ENCODE peak calls at places on chromosomes 16 and 17, in ten cellular contexts. A is body of pancreas, U is thoracic aorta, E is psoas muscle, I is brain microvascular endothelial cell, J is upper lobe of right lung, H is OCI-LY7, G is AG04449, T is AG04450, Z is stomach. S is an unnamed sample.

GRCh38 chr16:1794221-1794871 is 841 bp upstream of the IGFALS start:
- DNase-seq in A (peak), U (no peak), E (peak), I (no peak), J (peak), H (no peak), G (no peak), T (no peak), Z (peak), S (no peak)

GRCh38 chr16:80436510-80436909 is 104.3 kb upstream of the DYNLRB2 start:
- DNase-seq in A (no peak), U (no peak), E (no peak), I (no peak), J (no peak), H (no peak), G (no peak), T (no peak), Z (no peak), S (no peak)

GRCh38 chr16:71441348-71441781 is 489 bp downstream of the TLE7 start:
- DNase-seq in A (no peak), U (no peak), E (no peak), I (no peak), J (no peak), H (no peak), G (no peak), T (no peak), Z (no peak), S (no peak)

GRCh38 chr17:71055128-71055527 is 885.8 kb downstream of the KCNJ2 start:
- DNase-seq in A (no peak), U (no peak), E (no peak), I (peak), J (no peak), H (no peak), G (no peak), T (peak), Z (no peak), S (no peak)

GRCh38 chr17:44496815-44497214 is 6.4 kb downstream of the GPATCH8 start:
- DNase-seq in A (no peak), U (no peak), E (no peak), I (no peak), J (no peak), H (no peak), G (no peak), T (no peak), Z (no peak), S (no peak)

GRCh38 chr16:88999457-89000206 is 22.6 kb upstream of the CBFA2T3 start:
- DNase-seq in A (no peak), U (no peak), E (no peak), I (no peak), J (no peak), H (peak), G (no peak), T (no peak), Z (no peak), S (no peak)

GRCh38 chr17:30720013-30720471 is 104.5 kb downstream of the CRLF3 start:
- DNase-seq in A (peak), U (no peak), E (peak), I (no peak), J (peak), H (no peak), G (no peak), T (no peak), Z (peak), S (no peak)

GRCh38 chr17:47850692-47851573 is at the start of gene SP6:
- DNase-seq in A (peak), U (no peak), E (peak), I (peak), J (peak), H (no peak), G (no peak), T (no peak), Z (peak), S (no peak)

GRCh38 chr16:75222271-75222783 is 3.5 kb downstream of the CTRB1 start:
- DNase-seq in A (peak), U (no peak), E (no peak), I (no peak), J (peak), H (no peak), G (no peak), T (no peak), Z (no peak), S (no peak)

GRCh38 chr17:15456972-15457722 is 10.3 kb downstream of the CDRT4 start:
- DNase-seq in A (peak), U (no peak), E (peak), I (peak), J (no peak), H (no peak), G (peak), T (peak), Z (no peak), S (peak)

GRCh38 chr16:65658339-65659275 is 536.7 kb upstream of the CDH11 start:
- DNase-seq in A (no peak), U (no peak), E (peak), I (peak), J (peak), H (no peak), G (peak), T (peak), Z (no peak), S (peak)

GRCh38 chr17:3755335-3756030 is 31.8 kb downstream of the HASPIN start:
- DNase-seq in A (peak), U (no peak), E (no peak), I (no peak), J (no peak), H (no peak), G (no peak), T (no peak), Z (no peak), S (no peak)

GRCh38 chr17:3754066-3754457 is 30.4 kb downstream of the HASPIN start:
- DNase-seq in A (no peak), U (no peak), E (no peak), I (no peak), J (no peak), H (no peak), G (no peak), T (no peak), Z (no peak), S (no peak)

GRCh38 chr17:3751836-3752235 is 28.1 kb downstream of the HASPIN start:
- DNase-seq in A (no peak), U (no peak), E (no peak), I (no peak), J (no peak), H (no peak), G (no peak), T (no peak), Z (no peak), S (no peak)

GRCh38 chr17:3750926-3751325 is 27.2 kb downstream of the HASPIN start:
- DNase-seq in A (no peak), U (no peak), E (no peak), I (no peak), J (no peak), H (no peak), G (no peak), T (no peak), Z (no peak), S (no peak)

DNA sequence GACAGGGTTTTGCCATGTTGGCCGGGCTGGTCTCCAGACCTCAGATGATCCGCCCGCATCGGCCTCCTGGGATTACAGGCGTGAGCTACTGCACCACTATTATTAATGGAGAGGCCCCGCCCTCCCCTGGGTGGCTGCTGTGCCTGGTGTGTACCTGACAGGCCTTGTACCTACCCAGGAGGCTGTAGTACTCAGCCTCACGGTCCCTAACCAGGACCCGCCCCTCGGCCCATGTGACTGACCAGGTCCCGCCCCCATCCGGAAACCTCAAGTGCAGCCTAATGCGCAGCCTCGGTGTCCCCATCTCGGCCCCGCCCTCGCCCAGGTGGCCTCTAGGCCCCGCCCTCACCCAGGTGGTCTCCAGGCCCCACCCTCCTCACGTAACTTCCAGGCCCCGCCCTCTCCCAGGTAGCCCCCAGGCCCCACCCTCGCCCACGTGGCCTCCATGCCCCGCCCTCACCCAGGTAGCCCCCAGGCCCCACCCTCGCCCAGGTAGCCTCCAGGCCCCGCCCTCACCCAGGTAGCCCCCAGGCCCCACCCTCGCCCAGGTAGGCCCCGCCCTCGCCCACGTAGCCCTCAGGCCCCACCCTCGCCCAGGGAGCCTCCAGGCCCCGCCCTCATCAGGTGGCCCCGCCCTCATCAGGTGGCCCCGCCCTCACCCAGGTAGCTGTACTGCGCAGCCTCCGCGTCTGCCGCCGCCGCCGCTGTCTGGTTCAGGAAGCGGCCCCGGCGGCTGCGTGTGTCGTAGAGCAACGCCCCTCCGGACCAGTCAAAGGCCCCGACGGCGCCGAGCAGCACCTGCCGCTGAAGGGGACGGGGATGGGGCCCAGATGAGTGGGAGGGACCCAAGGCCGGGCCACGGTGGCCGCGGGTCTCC is 31.0 kb downstream of the HASPIN start:
- DNase-seq in A (peak), U (no peak), E (no peak), I (no peak), J (peak), H (no peak), G (no peak), T (no peak), Z (peak), S (no peak)
- H3K4me3 ChIP-seq in A (peak), U (no peak), E (no peak), I (no peak), J (peak), H (no peak), G (no peak), T (no peak), Z (peak), S (no peak)

GRCh38 chr17:37518816-37519215 is 29.1 kb downstream of the DUSP14 start:
- DNase-seq in A (no peak), U (no peak), E (no peak), I (no peak), J (no peak), H (no peak), G (no peak), T (no peak), Z (no peak), S (no peak)
- TF ChIP-seq CTCF in A (no peak), U (no peak), E (no peak), I (peak), J (no peak), H (no peak), G (no peak), T (no peak), Z (no peak), S (no peak)

GRCh38 chr17:38450699-38451029 is 22.4 kb downstream of the ARHGAP23 start:
- DNase-seq in A (no peak), U (no peak), E (no peak), I (no peak), J (no peak), H (no peak), G (no peak), T (no peak), Z (no peak), S (no peak)
- H3K4me3 ChIP-seq in A (no peak), U (no peak), E (no peak), I (peak), J (no peak), H (no peak), G (peak), T (peak), Z (no peak), S (peak)

GRCh38 chr17:57604771-57605733 is 140.0 kb downstream of the CCDC182 start:
- DNase-seq in A (no peak), U (no peak), E (no peak), I (peak), J (peak), H (peak), G (no peak), T (peak), Z (peak), S (no peak)

GRCh38 chr17:57601328-57601727 is 143.8 kb downstream of the CCDC182 start:
- DNase-seq in A (no peak), U (no peak), E (no peak), I (no peak), J (peak), H (no peak), G (no peak), T (no peak), Z (no peak), S (no peak)

GRCh38 chr17:57603978-57604377 is 141.1 kb downstream of the CCDC182 start:
- DNase-seq in A (no peak), U (no peak), E (no peak), I (no peak), J (peak), H (peak), G (no peak), T (no peak), Z (peak), S (no peak)

GRCh38 chr17:57603541-57603940 is 141.6 kb downstream of the CCDC182 start:
- DNase-seq in A (no peak), U (no peak), E (no peak), I (no peak), J (no peak), H (peak), G (no peak), T (no peak), Z (peak), S (no peak)

DNA sequence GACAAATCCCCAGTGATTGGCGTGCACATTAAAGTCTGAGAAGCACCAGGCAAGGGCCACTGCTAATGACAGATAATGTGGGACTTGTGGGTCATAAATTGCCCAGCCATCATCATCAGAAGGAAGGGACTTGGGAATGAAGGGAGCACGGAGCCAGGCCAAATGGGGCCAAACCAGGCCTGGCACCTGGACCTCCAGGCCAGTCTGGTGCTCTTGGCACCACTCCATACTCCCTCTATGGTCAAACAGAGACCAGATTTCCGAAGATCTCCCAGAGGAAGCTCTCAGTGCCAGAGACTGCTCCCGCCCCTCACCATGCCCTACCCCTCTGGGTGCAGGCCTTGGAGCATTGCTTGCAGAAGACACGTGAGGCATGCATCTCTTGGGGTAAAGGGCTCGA is 142.2 kb downstream of the CCDC182 start:
- DNase-seq in A (no peak), U (no peak), E (no peak), I (no peak), J (no peak), H (no peak), G (no peak), T (no peak), Z (no peak), S (no peak)
- TF ChIP-seq CTCF in A (no peak), U (no peak), E (no peak), I (no peak), J (no peak), H (no peak), G (no peak), T (no peak), Z (no peak), S (no peak)

GRCh38 chr17:33750943-33751701 is 458.0 kb upstream of the ASIC2 start:
- DNase-seq in A (peak), U (peak), E (peak), I (peak), J (peak), H (peak), G (peak), T (peak), Z (peak), S (peak)
- H3K4me3 ChIP-seq in A (no peak), U (peak), E (no peak), I (no peak), J (no peak), H (peak), G (peak), T (peak), Z (peak), S (no peak)

DNA sequence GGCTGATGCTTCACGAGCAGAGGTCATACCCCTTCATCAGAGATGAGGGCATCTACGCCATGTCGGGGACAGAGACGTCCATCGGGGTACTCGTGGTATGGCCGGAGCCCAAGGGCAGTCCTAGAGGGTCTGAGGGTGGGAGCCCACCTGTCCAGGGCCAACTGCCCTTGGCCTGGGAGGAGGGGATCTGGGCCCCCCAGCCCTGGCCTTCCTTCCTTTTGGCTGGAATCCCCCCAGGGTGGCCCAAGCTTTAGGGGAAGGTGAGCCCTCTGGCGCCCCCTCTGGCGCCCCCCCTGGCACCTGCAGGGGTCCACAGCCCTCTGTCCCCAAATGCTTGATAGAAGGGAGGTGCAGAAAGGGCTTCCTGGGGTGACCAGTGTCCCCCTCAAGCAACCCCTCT is 69.3 kb downstream of the SCNN1B start:
- DNase-seq in A (no peak), U (no peak), E (no peak), I (no peak), J (no peak), H (no peak), G (no peak), T (no peak), Z (no peak), S (no peak)
- TF ChIP-seq CTCF in A (no peak), U (no peak), E (no peak), I (no peak), J (no peak), H (peak), G (no peak), T (no peak), Z (no peak), S (peak)

GRCh38 chr16:30406911-30407793 is at the start of gene ZNF771:
- DNase-seq in A (peak), U (peak), E (peak), I (peak), J (peak), H (peak), G (peak), T (peak), Z (peak), S (no peak)
- H3K4me3 ChIP-seq in A (peak), U (peak), E (peak), I (peak), J (peak), H (peak), G (peak), T (peak), Z (peak), S (peak)

GRCh38 chr17:34252138-34252889 is 2.8 kb upstream of the CCL2 start:
- DNase-seq in A (peak), U (peak), E (peak), I (peak), J (peak), H (peak), G (peak), T (peak), Z (peak), S (no peak)
- TF ChIP-seq CTCF in A (no peak), U (no peak), E (no peak), I (no peak), J (no peak), H (no peak), G (no peak), T (no peak), Z (no peak), S (no peak)

GRCh38 chr17:57130708-57131461 is 45.8 kb downstream of the AKAP1 start:
- DNase-seq in A (peak), U (peak), E (peak), I (peak), J (peak), H (peak), G (peak), T (peak), Z (peak), S (peak)
- H3K4me3 ChIP-seq in A (no peak), U (peak), E (no peak), I (peak), J (no peak), H (peak), G (peak), T (peak), Z (no peak), S (no peak)

DNA sequence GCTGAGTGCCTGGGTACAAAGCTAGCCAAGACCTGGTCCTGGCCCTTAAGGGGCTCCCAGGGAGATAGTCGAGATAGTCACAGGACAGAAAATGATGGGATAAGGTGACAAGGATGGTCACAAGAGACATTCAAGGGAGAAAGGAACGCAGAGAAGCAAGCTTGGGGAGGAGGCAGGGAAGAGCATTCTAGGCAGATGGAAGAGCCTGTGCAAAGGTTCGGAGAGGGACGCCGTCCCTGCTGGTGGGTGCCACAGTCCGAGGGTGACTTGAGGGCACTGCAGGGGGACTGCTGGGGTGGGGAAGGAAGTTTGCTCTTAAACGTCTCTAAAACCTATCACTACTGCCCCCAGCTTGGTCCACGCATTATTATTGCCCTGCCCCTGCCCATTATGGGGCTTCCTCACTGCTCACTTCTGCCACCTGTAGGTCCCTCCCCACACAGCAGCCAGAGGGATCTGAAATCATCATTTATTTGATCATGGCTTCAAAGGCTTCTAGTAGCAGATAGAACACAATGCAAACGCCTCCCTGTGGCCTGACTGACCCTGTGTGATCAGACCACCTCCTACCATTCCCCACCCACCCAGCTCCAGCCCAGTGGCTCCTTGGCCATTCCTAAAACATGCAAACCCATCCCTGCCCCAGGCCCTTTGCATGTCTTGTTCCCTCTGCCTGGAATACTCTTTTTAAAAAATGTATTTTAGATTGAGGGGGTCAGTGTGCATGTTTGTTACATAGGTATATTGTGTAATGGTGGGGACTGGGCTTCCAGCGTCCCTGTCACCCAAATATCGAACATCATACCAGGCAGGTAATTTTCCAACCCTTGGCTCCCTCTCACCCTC is 60.3 kb downstream of the RMI2 start:
- DNase-seq in A (peak), U (no peak), E (no peak), I (peak), J (no peak), H (peak), G (no peak), T (no peak), Z (peak), S (no peak)
- TF ChIP-seq CTCF in A (peak), U (peak), E (peak), I (peak), J (peak), H (peak), G (peak), T (peak), Z (peak), S (peak)